ENCODE peak calls at places on chromosomes 16 and 17, in five cellular contexts. F, U, T, J and Q are unnamed samples.
A peak's percentile ranks its signal among the peaks of the same experiment; 100 is the strongest.

GRCh38 chr17:49029841-49030240 is 32.7 kb downstream of the IGF2BP1 start:
- DNase-seq in J (no peak), T (no peak), F (no peak), U (no peak), Q (no peak)

GRCh38 chr16:73021866-73022495 is 25.9 kb downstream of the ZFHX3 start:
- DNase-seq in U (no peak), J (no peak), T (no peak), F (no peak), Q (peak; percentile 58)

GRCh38 chr17:62995377-62995885 is 29.4 kb downstream of the TANC2 start:
- DNase-seq in T (no peak), U (peak; percentile 43), F (peak; percentile 43), J (no peak), Q (peak; percentile 24)

GRCh38 chr17:17347234-17347955 is 44.2 kb downstream of the NT5M start:
- DNase-seq in U (no peak), J (no peak), F (no peak), T (no peak), Q (no peak)

GRCh38 chr16:2163211-2163881 is 7.8 kb downstream of the TRAF7 start:
- DNase-seq in J (no peak), T (no peak), F (no peak), U (no peak), Q (no peak)

GRCh38 chr17:3557768-3558583 is at the start of gene TRPV3:
- DNase-seq in F (no peak), U (no peak), J (no peak), T (peak; percentile 87), Q (peak; percentile 54)

GRCh38 chr17:72587773-72588511 is 467.1 kb downstream of the SOX9 start:
- DNase-seq in T (no peak), J (no peak), F (peak; percentile 38), U (peak; percentile 64), Q (no peak)

GRCh38 chr16:29729116-29729521 is 16.7 kb downstream of the C16orf54 start:
- DNase-seq in U (peak; percentile 49), F (peak; percentile 31), J (no peak), T (no peak), Q (no peak)

GRCh38 chr17:44758414-44759095 is at the start of gene ADAM11:
- DNase-seq in F (no peak), J (no peak), T (no peak), U (no peak), Q (no peak)

GRCh38 chr17:32518856-32519768 is 32.3 kb downstream of the CDK5R1 start:
- DNase-seq in J (no peak), U (no peak), F (no peak), T (no peak), Q (no peak)

GRCh38 chr17:19955099-19955498 is 22.5 kb downstream of the AKAP10 start:
- DNase-seq in U (no peak), J (no peak), F (no peak), T (no peak), Q (no peak)

DNA sequence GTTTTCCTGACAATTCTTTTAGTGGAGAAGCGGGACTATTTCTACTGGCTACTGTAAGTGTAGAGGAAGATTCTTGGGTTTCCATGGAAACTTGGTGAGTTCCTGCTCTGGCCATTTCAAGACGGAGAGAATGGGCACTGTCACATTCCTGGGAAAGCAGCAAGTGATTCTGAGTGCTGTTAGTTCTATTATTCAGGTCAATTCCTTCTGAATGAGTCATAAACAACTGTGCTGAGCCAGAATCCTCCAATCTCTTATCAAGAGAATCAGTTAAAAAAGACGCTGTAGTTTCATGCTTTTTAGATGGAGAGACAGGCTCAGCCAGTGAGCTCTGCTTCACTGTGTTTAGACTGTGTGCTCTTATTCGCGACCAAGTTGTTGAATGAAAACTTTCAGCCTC is 19.6 kb downstream of the AKAP10 start:
- DNase-seq in T (no peak), F (peak; percentile 93), J (no peak), U (peak; percentile 96), Q (peak; percentile 57)
- H3K27ac ChIP-seq in T (peak overlapping the region; percentile 9), F (peak overlapping the region; percentile 72), J (no peak overlapping the region), U (no peak overlapping the region), Q (no peak overlapping the region)

GRCh38 chr16:67235816-67236547 is 9.1 kb downstream of the TMEM208 start:
- DNase-seq in U (no peak), J (no peak), T (no peak), F (no peak), Q (no peak)

GRCh38 chr16:67234180-67234597 is 7.3 kb downstream of the TMEM208 start:
- DNase-seq in U (no peak), F (no peak), J (no peak), T (no peak), Q (no peak)

GRCh38 chr16:67230809-67231660 is 4.1 kb downstream of the TMEM208 start:
- DNase-seq in J (no peak), F (no peak), T (no peak), U (no peak), Q (no peak)

GRCh38 chr16:67236551-67237395 is 9.8 kb downstream of the TMEM208 start:
- DNase-seq in F (peak; percentile 39), U (peak; percentile 31), J (no peak), T (no peak), Q (peak; percentile 61)

GRCh38 chr16:67233596-67233995 is 6.7 kb downstream of the TMEM208 start:
- DNase-seq in U (no peak), T (no peak), J (no peak), F (no peak), Q (no peak)
- TF ChIP-seq CTCF in U (no peak), T (no peak), J (no peak), F (no peak), Q (no peak)

GRCh38 chr17:78709119-78709681 is 72.9 kb downstream of the CYTH1 start:
- DNase-seq in T (no peak), F (no peak), J (no peak), U (no peak), Q (no peak)
- H3K27ac ChIP-seq in T (no peak overlapping the region), F (no peak overlapping the region), J (no peak overlapping the region), U (no peak overlapping the region), Q (no peak overlapping the region)

DNA sequence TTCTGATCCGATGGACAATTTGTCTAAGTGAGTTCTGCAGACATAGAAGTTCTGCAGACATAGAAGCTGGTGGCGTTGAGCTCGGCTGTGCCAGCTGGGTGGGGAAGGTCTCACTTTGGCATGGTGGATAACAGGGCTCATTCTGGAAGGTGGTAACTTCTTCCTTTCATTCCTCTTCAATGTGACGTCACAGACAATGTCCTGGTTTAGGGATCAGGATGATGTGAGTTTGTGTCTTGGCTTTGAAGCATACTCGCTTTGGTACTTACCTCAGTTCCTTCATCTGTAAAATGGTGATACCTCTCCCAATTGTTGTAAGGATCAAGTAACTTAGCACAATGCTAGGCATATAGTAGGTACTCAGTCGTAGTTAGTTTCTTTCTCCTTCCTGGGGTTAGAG is 408.8 kb upstream of the ASIC2 start:
- DNase-seq in J (no peak), U (no peak), F (no peak), T (no peak), Q (no peak)
- TF ChIP-seq CTCF in J (no peak), U (no peak), F (no peak), T (no peak), Q (no peak)

DNA sequence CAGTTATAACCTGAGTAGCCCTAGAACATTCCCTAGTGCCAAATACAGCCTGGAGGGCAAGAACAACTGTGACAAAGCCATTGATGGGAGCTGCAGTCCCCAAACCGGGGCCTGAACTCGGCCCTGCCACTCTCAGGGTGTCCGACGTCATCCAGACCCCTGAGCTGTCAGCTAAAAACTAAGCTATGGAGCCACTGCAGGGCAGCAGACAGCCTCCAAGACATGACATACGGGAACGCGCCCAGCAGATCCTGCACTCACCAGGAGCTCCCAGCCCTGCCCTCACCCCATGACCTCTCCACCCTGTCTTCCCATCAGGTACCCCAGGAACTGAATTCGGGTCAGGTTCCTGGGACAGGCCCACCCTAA is 28.4 kb downstream of the KDM8 start:
- DNase-seq in U (no peak), F (no peak), J (no peak), T (no peak), Q (no peak)
- H3K27ac ChIP-seq in U (no peak overlapping the region), F (no peak overlapping the region), J (no peak overlapping the region), T (no peak overlapping the region), Q (no peak overlapping the region)

DNA sequence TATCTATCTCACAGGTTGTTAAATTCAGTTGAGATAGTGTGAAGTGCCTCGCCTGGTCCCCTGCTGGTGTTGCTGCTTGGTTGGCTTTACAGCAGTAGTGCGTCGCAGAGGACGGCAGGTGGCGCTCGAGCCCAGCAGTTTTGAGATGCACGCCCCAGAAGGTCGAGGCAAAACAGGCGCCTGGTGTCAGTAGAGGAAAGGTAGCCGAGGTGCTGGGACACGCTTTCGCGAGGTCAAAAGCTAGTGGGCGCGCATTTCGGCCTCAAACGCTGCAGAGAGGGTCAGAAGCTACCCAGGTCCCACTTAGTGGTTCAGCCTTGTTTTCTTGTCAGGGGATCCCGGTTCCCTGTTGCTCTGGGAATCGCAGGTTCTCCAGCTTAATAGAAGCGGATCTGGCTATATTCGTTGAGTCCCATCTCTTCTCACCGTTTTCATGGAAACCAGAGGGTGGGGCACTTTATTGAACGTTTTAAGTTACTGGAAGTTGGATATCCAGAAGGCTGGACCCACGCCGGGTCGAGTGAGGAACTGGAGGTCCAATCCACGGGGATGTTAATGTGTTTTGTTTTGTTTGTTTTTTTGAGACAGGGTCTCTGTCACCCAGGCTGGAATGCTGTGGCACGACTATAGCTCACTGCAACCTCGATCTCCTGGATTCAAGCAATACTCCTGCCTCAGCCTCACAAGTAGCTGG is 10.3 kb upstream of the ZFP90 start:
- DNase-seq in J (peak; percentile 33), F (peak; percentile 76), U (peak; percentile 64), T (peak; percentile 96), Q (peak; percentile 94)
- TF ChIP-seq CTCF in J (peak; percentile 90), F (peak; percentile 95), U (peak; percentile 96), T (peak; percentile 96), Q (peak; percentile 91)

GRCh38 chr17:57533684-57534305 is 211.3 kb downstream of the CCDC182 start:
- DNase-seq in F (no peak), T (no peak), J (no peak), U (no peak), Q (no peak)
- H3K27ac ChIP-seq in F (no peak overlapping the region), T (no peak overlapping the region), J (no peak overlapping the region), U (no peak overlapping the region), Q (peak overlapping the region; percentile 0)